ENCODE peak calls at places on chromosomes 11 and 22, in six cellular contexts. N, I, S, B, T and G are unnamed samples.

GRCh38 chr22:26416670-26417270 is 12.3 kb upstream of the ASPHD2 start:
- DNase-seq in N (no peak), I (no peak), S (no peak), B (no peak), T (peak; percentile 80), G (no peak)

GRCh38 chr11:9858218-9858617 is 194.3 kb downstream of the SWAP70 start:
- DNase-seq in N (no peak), I (no peak), S (no peak), B (no peak), T (no peak), G (no peak)

GRCh38 chr22:29382575-29383328 is 5.6 kb downstream of the AP1B1 start:
- DNase-seq in N (peak; percentile 44), I (no peak), S (no peak), B (no peak), T (no peak), G (no peak)

GRCh38 chr22:36814796-36815195 is 2.0 kb downstream of the PVALB start:
- DNase-seq in N (no peak), I (no peak), S (no peak), B (no peak), T (no peak), G (no peak)

GRCh38 chr11:108965602-108966001 is 300.7 kb downstream of the DDX10 start:
- DNase-seq in N (no peak), I (no peak), S (no peak), B (no peak), T (no peak), G (no peak)

GRCh38 chr11:76147106-76147735 is 59.1 kb downstream of the WNT11 start:
- DNase-seq in N (peak; percentile 60), I (no peak), S (no peak), B (no peak), T (peak; percentile 23), G (no peak)

GRCh38 chr11:75246673-75247350 is 6.2 kb downstream of the TPBGL start:
- DNase-seq in N (no peak), I (peak; percentile 3), S (no peak), B (peak; percentile 56), T (peak; percentile 15), G (no peak)

GRCh38 chr11:116930177-116930576 is 92.8 kb upstream of the APOA1 start:
- DNase-seq in N (no peak), I (no peak), S (no peak), B (no peak), T (no peak), G (no peak)

GRCh38 chr11:33478111-33478573 is 221.0 kb downstream of the HIPK3 start:
- DNase-seq in N (no peak), I (no peak), S (no peak), B (no peak), T (no peak), G (peak; percentile 27)

GRCh38 chr11:73140213-73141030 is 1.7 kb downstream of the FCHSD2 start:
- DNase-seq in N (peak; percentile 47), I (no peak), S (no peak), B (no peak), T (peak; percentile 36), G (peak; percentile 34)

GRCh38 chr11:86888164-86888977 is 66.8 kb downstream of the FZD4 start:
- DNase-seq in N (no peak), I (no peak), S (no peak), B (no peak), T (no peak), G (peak; percentile 33)

GRCh38 chr11:26741036-26741435 is 19.2 kb upstream of the SLC5A12 start:
- DNase-seq in N (no peak), I (no peak), S (no peak), B (no peak), T (no peak), G (no peak)

GRCh38 chr22:24156146-24156914 is 25.0 kb upstream of the SUSD2 start:
- DNase-seq in N (peak; percentile 69), I (no peak), S (peak; percentile 64), B (peak; percentile 82), T (no peak), G (peak; percentile 52)

GRCh38 chr11:67178878-67179277 is 59.8 kb downstream of the KDM2A start:
- DNase-seq in N (no peak), I (no peak), S (no peak), B (no peak), T (no peak), G (no peak)

GRCh38 chr22:24420977-24421343 is 6.4 kb upstream of the ADORA2A start:
- DNase-seq in N (no peak), I (no peak), S (no peak), B (no peak), T (no peak), G (peak; percentile 25)

GRCh38 chr22:44191036-44191454 is 10.3 kb downstream of the PARVG start:
- DNase-seq in N (no peak), I (no peak), S (peak; percentile 61), B (peak; percentile 48), T (no peak), G (no peak)

GRCh38 chr11:460331-461199 is 10.5 kb downstream of the PTDSS2 start:
- DNase-seq in N (peak; percentile 14), I (no peak), S (no peak), B (peak; percentile 66), T (no peak), G (no peak)

GRCh38 chr11:4095509-4096230 is 1.1 kb downstream of the RRM1 start:
- DNase-seq in N (no peak), I (no peak), S (no peak), B (no peak), T (no peak), G (no peak)

GRCh38 chr11:74678591-74679512 is 52.4 kb downstream of the CHRDL2 start:
- DNase-seq in N (no peak), I (peak; percentile 66), S (peak; percentile 3), B (no peak), T (peak; percentile 14), G (no peak)

GRCh38 chr22:44881624-44882023 is 128.2 kb downstream of the PHF21B start:
- DNase-seq in N (no peak), I (no peak), S (no peak), B (peak; percentile 44), T (no peak), G (peak; percentile 4)

GRCh38 chr11:92960886-92961285 is 8.6 kb upstream of the MTNR1B start:
- DNase-seq in N (no peak), I (no peak), S (no peak), B (no peak), T (no peak), G (no peak)

DNA sequence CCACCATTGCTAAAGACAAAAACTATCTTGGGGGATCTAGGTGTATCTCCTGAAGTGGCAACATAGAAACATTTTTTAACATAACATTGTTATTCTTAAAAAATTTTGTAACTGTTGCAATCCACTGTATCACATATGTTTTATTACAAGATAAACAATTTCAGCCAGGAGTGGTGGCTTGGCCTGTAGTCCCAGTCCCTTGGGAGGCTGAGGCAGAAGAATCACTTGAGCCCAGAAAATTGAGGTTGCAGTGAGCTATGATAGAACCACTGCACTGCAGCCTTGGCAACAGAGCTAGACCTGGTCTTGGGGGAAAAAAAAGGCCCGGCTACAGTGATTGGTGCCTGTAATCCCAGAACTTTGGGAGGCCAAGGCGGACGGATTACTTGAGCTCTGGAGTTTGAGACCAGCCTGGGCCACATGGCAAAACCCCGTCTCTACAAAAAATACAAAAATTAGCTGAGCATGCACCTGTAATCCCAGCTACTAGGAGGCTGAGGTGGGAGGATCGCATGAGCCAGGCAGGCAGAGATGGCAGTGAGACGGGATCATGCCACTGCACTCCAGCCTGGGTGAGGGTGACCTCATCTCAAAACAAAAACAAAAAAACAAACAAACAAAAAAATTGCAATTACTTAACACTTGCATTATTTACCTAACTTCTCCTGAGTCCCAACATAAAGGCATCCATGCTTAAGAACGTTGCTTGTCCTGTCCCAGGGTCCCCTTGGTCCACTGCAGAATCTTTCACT is 1.5 kb upstream of the DEPDC5 start:
- DNase-seq in N (no peak), I (no peak), S (no peak), B (no peak), T (no peak), G (no peak)
- TF ChIP-seq CTCF in N (no peak), I (no peak), S (no peak), B (no peak), T (no peak), G (no peak)

GRCh38 chr11:44466531-44467179 is 98.8 kb upstream of the CD82 start:
- DNase-seq in N (no peak), I (no peak), S (no peak), B (no peak), T (no peak), G (no peak)

GRCh38 chr11:44463751-44464150 is 101.7 kb upstream of the CD82 start:
- DNase-seq in N (no peak), I (no peak), S (no peak), B (no peak), T (no peak), G (no peak)

GRCh38 chr11:44467413-44467812 is 98.0 kb upstream of the CD82 start:
- DNase-seq in N (no peak), I (no peak), S (no peak), B (no peak), T (peak; percentile 63), G (no peak)

GRCh38 chr11:44467931-44468330 is 97.5 kb upstream of the CD82 start:
- DNase-seq in N (no peak), I (no peak), S (no peak), B (no peak), T (peak; percentile 47), G (no peak)

DNA sequence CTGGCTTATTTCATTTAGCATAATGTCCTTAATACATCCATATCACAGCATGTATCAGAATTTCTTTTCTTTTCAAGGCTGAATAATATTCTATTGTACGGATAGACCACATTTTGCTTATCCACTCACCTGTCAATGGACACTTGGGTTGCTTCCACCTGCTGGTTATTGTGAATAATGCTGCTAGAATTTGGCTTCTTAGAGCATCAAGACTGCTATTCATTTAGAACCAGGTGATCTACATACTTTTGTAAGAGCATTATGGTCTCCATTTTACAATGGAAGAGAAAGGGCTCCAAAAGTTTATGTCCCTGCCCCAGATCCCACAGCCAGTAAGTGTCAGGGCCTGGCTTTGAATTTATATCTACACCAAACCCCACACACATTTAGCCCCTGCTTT is 100.7 kb upstream of the CD82 start:
- DNase-seq in N (no peak), I (no peak), S (no peak), B (no peak), T (no peak), G (no peak)
- TF ChIP-seq CTCF in N (no peak), I (no peak), S (no peak), B (no peak), T (peak; percentile 48), G (no peak)

GRCh38 chr22:19430890-19431541 is 517 bp downstream of the HIRA start:
- DNase-seq in N (peak; percentile 83), I (peak; percentile 38), S (peak; percentile 34), B (peak; percentile 70), T (peak; percentile 51), G (peak; percentile 53)

GRCh38 chr22:19434829-19435580 is 2.7 kb downstream of the MRPL40 start:
- DNase-seq in N (no peak), I (no peak), S (no peak), B (no peak), T (no peak), G (no peak)

GRCh38 chr22:19429950-19430889 is 1.3 kb downstream of the HIRA start:
- DNase-seq in N (peak; percentile 38), I (no peak), S (no peak), B (peak; percentile 68), T (no peak), G (peak; percentile 41)

GRCh38 chr22:19431641-19432091 is at the start of gene HIRA:
- DNase-seq in N (peak; percentile 90), I (peak; percentile 81), S (peak; percentile 93), B (peak; percentile 93), T (peak; percentile 72), G (peak; percentile 92)

GRCh38 chr22:19432092-19432844 is at the start of gene MRPL40:
- DNase-seq in N (peak; percentile 96), I (peak; percentile 94), S (peak; percentile 83), B (peak; percentile 98), T (peak; percentile 83), G (peak; percentile 97)
- TF ChIP-seq CTCF in N (no peak), I (peak; percentile 41), S (no peak), B (no peak), T (no peak), G (no peak)

GRCh38 chr11:69704508-69705245 is 855 bp upstream of the FGF19 start:
- DNase-seq in N (peak; percentile 45), I (no peak), S (no peak), B (no peak), T (peak; percentile 94), G (peak; percentile 78)
- TF ChIP-seq CTCF in N (peak; percentile 27), I (no peak), S (no peak), B (peak; percentile 29), T (peak; percentile 74), G (peak; percentile 61)